ENCODE peak calls at places on chromosomes 12 and 14, in five cellular contexts. One of them, this sample, is unnamed.

GRCh38 chr14:61636291-61636690 is 59.0 kb upstream of the HIF1A start:
- DNase-seq in astrocyte: no peak
- DNase-seq in colonic mucosa: no peak
- DNase-seq in AG09309: no peak
- DNase-seq in astrocyte of the spinal cord: no peak
- DNase-seq in this sample: no peak

GRCh38 chr12:95970905-95971304 is 25.2 kb downstream of the HAL start:
- DNase-seq in astrocyte: peak; percentile 22
- DNase-seq in colonic mucosa: no peak
- DNase-seq in AG09309: no peak
- DNase-seq in astrocyte of the spinal cord: no peak
- DNase-seq in this sample: no peak

GRCh38 chr12:120257041-120257821 is 8.3 kb downstream of the PXN start:
- DNase-seq in astrocyte: peak; percentile 92
- DNase-seq in colonic mucosa: no peak
- DNase-seq in AG09309: peak; percentile 86
- DNase-seq in astrocyte of the spinal cord: peak; percentile 96
- DNase-seq in this sample: peak; percentile 67

GRCh38 chr14:84961637-84962036 is 568.3 kb upstream of the FLRT2 start:
- DNase-seq in astrocyte: no peak
- DNase-seq in colonic mucosa: no peak
- DNase-seq in AG09309: no peak
- DNase-seq in astrocyte of the spinal cord: no peak
- DNase-seq in this sample: no peak

GRCh38 chr14:68403191-68403781 is 389.6 kb downstream of the ZFP36L1 start:
- DNase-seq in astrocyte: peak; percentile 44
- DNase-seq in colonic mucosa: no peak
- DNase-seq in AG09309: no peak
- DNase-seq in astrocyte of the spinal cord: no peak
- DNase-seq in this sample: peak; percentile 48

GRCh38 chr12:127083028-127083949 is 1183.7 kb upstream of the TMEM132C start:
- DNase-seq in astrocyte: peak; percentile 79
- DNase-seq in colonic mucosa: peak; percentile 25
- DNase-seq in AG09309: peak; percentile 55
- DNase-seq in astrocyte of the spinal cord: peak; percentile 88
- DNase-seq in this sample: peak; percentile 78

GRCh38 chr12:110853856-110854255 is 7.1 kb downstream of the CCDC63 start:
- DNase-seq in astrocyte: no peak
- DNase-seq in colonic mucosa: no peak
- DNase-seq in AG09309: no peak
- DNase-seq in astrocyte of the spinal cord: no peak
- DNase-seq in this sample: no peak

GRCh38 chr12:51383281-51383905 is 7.8 kb downstream of the GALNT6 start:
- DNase-seq in astrocyte: no peak
- DNase-seq in colonic mucosa: no peak
- DNase-seq in AG09309: no peak
- DNase-seq in astrocyte of the spinal cord: no peak
- DNase-seq in this sample: no peak

GRCh38 chr12:43578782-43579181 is 26.8 kb upstream of the ADAMTS20 start:
- DNase-seq in astrocyte: peak; percentile 1
- DNase-seq in colonic mucosa: no peak
- DNase-seq in AG09309: no peak
- DNase-seq in astrocyte of the spinal cord: peak; percentile 9
- DNase-seq in this sample: no peak

GRCh38 chr14:21039585-21040369 is 2.4 kb upstream of the RNASE7 start:
- DNase-seq in astrocyte: peak; percentile 45
- DNase-seq in colonic mucosa: peak; percentile 62
- DNase-seq in AG09309: no peak
- DNase-seq in astrocyte of the spinal cord: peak; percentile 67
- DNase-seq in this sample: peak; percentile 72

GRCh38 chr14:78164226-78164853 is 5.8 kb upstream of the NRXN3 start:
- DNase-seq in astrocyte: no peak
- DNase-seq in colonic mucosa: peak; percentile 48
- DNase-seq in AG09309: no peak
- DNase-seq in astrocyte of the spinal cord: no peak
- DNase-seq in this sample: no peak

GRCh38 chr12:112936927-112937326 is 1.3 kb upstream of the OAS3 start:
- DNase-seq in astrocyte: no peak
- DNase-seq in colonic mucosa: no peak
- DNase-seq in AG09309: no peak
- DNase-seq in astrocyte of the spinal cord: no peak
- DNase-seq in this sample: peak; percentile 7

GRCh38 chr12:107847830-107848229 is 73.3 kb downstream of the ASCL4 start:
- DNase-seq in astrocyte: no peak
- DNase-seq in colonic mucosa: no peak
- DNase-seq in AG09309: no peak
- DNase-seq in astrocyte of the spinal cord: no peak
- DNase-seq in this sample: no peak

GRCh38 chr14:58763210-58763609 is 125.4 kb downstream of the DACT1 start:
- DNase-seq in astrocyte: no peak
- DNase-seq in colonic mucosa: no peak
- DNase-seq in AG09309: no peak
- DNase-seq in astrocyte of the spinal cord: no peak
- DNase-seq in this sample: peak; percentile 77

GRCh38 chr12:117367006-117367638 is 5.7 kb upstream of the NOS1 start:
- DNase-seq in astrocyte: peak; percentile 29
- DNase-seq in colonic mucosa: peak; percentile 74
- DNase-seq in AG09309: peak; percentile 20
- DNase-seq in astrocyte of the spinal cord: peak; percentile 72
- DNase-seq in this sample: peak; percentile 61

GRCh38 chr14:80663541-80663940 is 278.0 kb downstream of the CEP128 start:
- DNase-seq in astrocyte: no peak
- DNase-seq in colonic mucosa: no peak
- DNase-seq in AG09309: no peak
- DNase-seq in astrocyte of the spinal cord: no peak
- DNase-seq in this sample: no peak

GRCh38 chr12:104715562-104716182 is 242.4 kb downstream of the SLC41A2 start:
- DNase-seq in astrocyte: no peak
- DNase-seq in colonic mucosa: no peak
- DNase-seq in AG09309: no peak
- DNase-seq in astrocyte of the spinal cord: no peak
- DNase-seq in this sample: no peak

GRCh38 chr14:32457213-32457920 is 128.3 kb downstream of the AKAP6 start:
- DNase-seq in astrocyte: peak; percentile 42
- DNase-seq in colonic mucosa: no peak
- DNase-seq in AG09309: no peak
- DNase-seq in astrocyte of the spinal cord: peak; percentile 77
- DNase-seq in this sample: peak; percentile 90

GRCh38 chr14:36848213-36848612 is 186.6 kb downstream of the PAX9 start:
- DNase-seq in astrocyte: no peak
- DNase-seq in colonic mucosa: no peak
- DNase-seq in AG09309: no peak
- DNase-seq in astrocyte of the spinal cord: no peak
- DNase-seq in this sample: no peak

GRCh38 chr12:117854339-117855012 is 114.3 kb downstream of the KSR2 start:
- DNase-seq in astrocyte: peak; percentile 13
- DNase-seq in colonic mucosa: peak; percentile 63
- DNase-seq in AG09309: no peak
- DNase-seq in astrocyte of the spinal cord: peak; percentile 37
- DNase-seq in this sample: peak; percentile 33

GRCh38 chr12:109680521-109681030 is 33.0 kb upstream of the FAM222A start:
- DNase-seq in astrocyte: no peak
- DNase-seq in colonic mucosa: peak; percentile 56
- DNase-seq in AG09309: no peak
- DNase-seq in astrocyte of the spinal cord: no peak
- DNase-seq in this sample: no peak

GRCh38 chr14:76117789-76118188 is 33.9 kb upstream of the GPATCH2L start:
- DNase-seq in astrocyte: no peak
- DNase-seq in colonic mucosa: no peak
- DNase-seq in AG09309: no peak
- DNase-seq in astrocyte of the spinal cord: no peak
- DNase-seq in this sample: no peak

GRCh38 chr14:74278080-74278479 is 24.7 kb downstream of the ABCD4 start:
- DNase-seq in astrocyte: no peak
- DNase-seq in colonic mucosa: no peak
- DNase-seq in AG09309: no peak
- DNase-seq in astrocyte of the spinal cord: no peak
- DNase-seq in this sample: no peak

GRCh38 chr12:94710933-94711332 is 60.6 kb upstream of the TMCC3 start:
- DNase-seq in astrocyte: no peak
- DNase-seq in colonic mucosa: peak; percentile 39
- DNase-seq in AG09309: no peak
- DNase-seq in astrocyte of the spinal cord: no peak
- DNase-seq in this sample: no peak

GRCh38 chr14:78455896-78456435 is 285.8 kb downstream of the NRXN3 start:
- DNase-seq in astrocyte: no peak
- DNase-seq in colonic mucosa: no peak
- DNase-seq in AG09309: no peak
- DNase-seq in astrocyte of the spinal cord: no peak
- DNase-seq in this sample: no peak

GRCh38 chr14:26403760-26404159 is 194.1 kb downstream of the NOVA1 start:
- DNase-seq in astrocyte: no peak
- DNase-seq in colonic mucosa: no peak
- DNase-seq in AG09309: no peak
- DNase-seq in astrocyte of the spinal cord: no peak
- DNase-seq in this sample: no peak

GRCh38 chr14:38098074-38098846 is 109.4 kb upstream of the SSTR1 start:
- DNase-seq in astrocyte: peak; percentile 63
- DNase-seq in colonic mucosa: no peak
- DNase-seq in AG09309: peak; percentile 93
- DNase-seq in astrocyte of the spinal cord: peak; percentile 69
- DNase-seq in this sample: peak; percentile 78

GRCh38 chr12:54032627-54033100 is at the start of gene HOXC5:
- DNase-seq in astrocyte: peak; percentile 4
- DNase-seq in colonic mucosa: peak; percentile 65
- DNase-seq in AG09309: no peak
- DNase-seq in astrocyte of the spinal cord: peak; percentile 92
- DNase-seq in this sample: peak; percentile 81

GRCh38 chr14:51774209-51774608 is 86.2 kb upstream of the GNG2 start:
- DNase-seq in astrocyte: no peak
- DNase-seq in colonic mucosa: no peak
- DNase-seq in AG09309: no peak
- DNase-seq in astrocyte of the spinal cord: no peak
- DNase-seq in this sample: no peak
- H3K4me3 ChIP-seq in astrocyte: no peak overlapping the region
- H3K4me3 ChIP-seq in colonic mucosa: no peak overlapping the region
- H3K4me3 ChIP-seq in AG09309: peak overlapping the region; percentile 32
- H3K4me3 ChIP-seq in astrocyte of the spinal cord: no peak overlapping the region
- H3K4me3 ChIP-seq in this sample: no peak overlapping the region

GRCh38 chr14:104443391-104444158 is 136.0 kb upstream of the C14orf180 start:
- DNase-seq in astrocyte: no peak
- DNase-seq in colonic mucosa: peak; percentile 13
- DNase-seq in AG09309: no peak
- DNase-seq in astrocyte of the spinal cord: no peak
- DNase-seq in this sample: no peak
- TF ChIP-seq CTCF in astrocyte: no peak
- TF ChIP-seq CTCF in colonic mucosa: no peak
- TF ChIP-seq CTCF in AG09309: no peak
- TF ChIP-seq CTCF in astrocyte of the spinal cord: no peak
- TF ChIP-seq CTCF in this sample: no peak

GRCh38 chr12:47078086-47078395 is 1.4 kb upstream of the PCED1B start:
- DNase-seq in astrocyte: no peak
- DNase-seq in colonic mucosa: no peak
- DNase-seq in AG09309: no peak
- DNase-seq in astrocyte of the spinal cord: no peak
- DNase-seq in this sample: no peak

GRCh38 chr12:47075192-47076084 is 4.0 kb upstream of the PCED1B start:
- DNase-seq in astrocyte: no peak
- DNase-seq in colonic mucosa: no peak
- DNase-seq in AG09309: no peak
- DNase-seq in astrocyte of the spinal cord: no peak
- DNase-seq in this sample: no peak

GRCh38 chr12:47078733-47079364 is 572 bp upstream of the PCED1B start:
- DNase-seq in astrocyte: peak; percentile 33
- DNase-seq in colonic mucosa: no peak
- DNase-seq in AG09309: no peak
- DNase-seq in astrocyte of the spinal cord: no peak
- DNase-seq in this sample: no peak

GRCh38 chr12:47079365-47079893 is at the start of gene PCED1B:
- DNase-seq in astrocyte: peak; percentile 46
- DNase-seq in colonic mucosa: peak; percentile 76
- DNase-seq in AG09309: no peak
- DNase-seq in astrocyte of the spinal cord: peak; percentile 80
- DNase-seq in this sample: peak; percentile 83

GRCh38 chr12:47077206-47078085 is 2.0 kb upstream of the PCED1B start:
- DNase-seq in astrocyte: no peak
- DNase-seq in colonic mucosa: no peak
- DNase-seq in AG09309: no peak
- DNase-seq in astrocyte of the spinal cord: no peak
- DNase-seq in this sample: no peak
- H3K4me3 ChIP-seq in astrocyte: peak overlapping the region; percentile 92
- H3K4me3 ChIP-seq in colonic mucosa: peak overlapping the region; percentile 1
- H3K4me3 ChIP-seq in AG09309: peak overlapping the region; percentile 63
- H3K4me3 ChIP-seq in astrocyte of the spinal cord: peak overlapping the region; percentile 69
- H3K4me3 ChIP-seq in this sample: peak overlapping the region; percentile 81

GRCh38 chr14:60093088-60093487 is 1.4 kb downstream of the PCNX4 start:
- DNase-seq in astrocyte: no peak
- DNase-seq in colonic mucosa: no peak
- DNase-seq in AG09309: no peak
- DNase-seq in astrocyte of the spinal cord: no peak
- DNase-seq in this sample: peak; percentile 41

GRCh38 chr14:60093606-60094005 is 1.9 kb downstream of the PCNX4 start:
- DNase-seq in astrocyte: no peak
- DNase-seq in colonic mucosa: no peak
- DNase-seq in AG09309: no peak
- DNase-seq in astrocyte of the spinal cord: peak; percentile 28
- DNase-seq in this sample: peak; percentile 21

GRCh38 chr14:60090864-60091519 is 731 bp upstream of the PCNX4 start:
- DNase-seq in astrocyte: peak; percentile 71
- DNase-seq in colonic mucosa: peak; percentile 62
- DNase-seq in AG09309: no peak
- DNase-seq in astrocyte of the spinal cord: peak; percentile 82
- DNase-seq in this sample: peak; percentile 82

GRCh38 chr14:60092516-60092915 is 793 bp downstream of the PCNX4 start:
- DNase-seq in astrocyte: peak; percentile 42
- DNase-seq in colonic mucosa: peak; percentile 35
- DNase-seq in AG09309: no peak
- DNase-seq in astrocyte of the spinal cord: peak; percentile 55
- DNase-seq in this sample: peak; percentile 54

DNA sequence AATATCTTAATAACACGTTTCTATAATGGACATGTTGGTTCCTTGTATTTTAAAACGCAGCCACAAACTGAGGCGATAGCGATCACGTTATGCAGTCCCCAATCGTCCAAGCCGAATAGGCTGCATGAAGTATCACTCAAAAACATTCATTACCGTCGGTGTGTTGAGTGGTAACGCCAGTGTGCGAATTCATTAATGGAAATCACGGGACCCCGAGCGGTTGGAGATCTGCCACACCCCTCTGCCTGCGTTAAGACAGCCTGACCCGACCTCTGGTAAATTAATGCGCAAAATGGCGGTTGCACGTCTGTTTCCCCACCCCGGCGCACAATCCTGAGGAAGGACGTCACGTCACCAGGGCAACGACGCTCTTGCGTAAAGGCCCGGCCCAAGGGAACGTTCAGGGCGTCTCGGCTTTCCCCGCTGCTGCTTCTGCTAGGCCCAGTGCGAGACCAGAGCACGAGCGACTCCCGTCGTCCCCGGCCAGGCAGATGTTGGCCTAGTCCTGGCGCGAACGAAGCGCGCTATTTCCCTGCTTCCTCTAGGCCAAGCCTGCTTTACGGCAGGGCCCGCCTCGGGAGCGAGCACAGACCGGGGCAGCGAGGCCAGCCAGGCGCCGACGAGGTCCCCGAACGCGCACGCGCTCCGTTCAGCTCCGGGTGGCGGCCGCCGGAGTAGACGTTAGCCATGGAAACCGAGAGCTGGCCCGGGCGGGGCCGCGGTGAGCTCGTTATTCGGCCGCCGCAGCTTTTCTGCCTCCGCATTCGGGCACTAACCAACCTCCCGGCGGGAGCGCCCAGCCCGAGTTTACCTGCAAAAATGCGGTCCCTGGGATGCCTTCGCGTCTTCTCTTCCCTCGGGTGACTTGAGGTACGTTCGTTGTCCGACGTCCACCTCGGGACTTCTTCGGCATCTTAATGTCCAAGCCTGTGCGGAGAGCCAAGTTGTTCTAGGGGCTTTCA is at the start of gene PCNX4:
- DNase-seq in astrocyte: peak; percentile 98
- DNase-seq in colonic mucosa: peak; percentile 97
- DNase-seq in AG09309: peak; percentile 94
- DNase-seq in astrocyte of the spinal cord: peak; percentile 99
- DNase-seq in this sample: peak; percentile 99
- TF ChIP-seq CTCF in astrocyte: no peak
- TF ChIP-seq CTCF in colonic mucosa: no peak
- TF ChIP-seq CTCF in AG09309: no peak
- TF ChIP-seq CTCF in astrocyte of the spinal cord: no peak
- TF ChIP-seq CTCF in this sample: no peak

This sample was measured in fibroblast of villous mesenchyme.